ENCODE peak calls at places on chromosomes 12 and 14, in nine cellular contexts. G is upper lobe of left lung; J is adrenal gland; K is NCI-H2081; I is OCI-LY7; N is stimulated activated naive CD8-positive, alpha-beta T cell treated with anti-CD3 and anti-CD28 coated beads, Interleukin-15, amount 100 ng/mL, for 72 hours; H is foreskin fibroblast; E is HL-60; S is ELR. O is an unnamed sample.
A peak's percentile ranks its signal among the peaks of the same experiment; 100 is the strongest.

GRCh38 chr14:50961606-50962259 is 17.4 kb upstream of the PYGL start:
- DNase-seq in H (peak; percentile 91), I (no peak), G (no peak), N (no peak), S (peak; percentile 91), J (peak; percentile 55), E (no peak), K (no peak), O (no peak)

GRCh38 chr12:96034631-96035282 is 630 bp downstream of the LTA4H start:
- DNase-seq in N (no peak), K (peak; percentile 10), E (no peak), I (peak; percentile 32), G (no peak), H (peak; percentile 57), S (peak; percentile 59), J (peak; percentile 43), O (no peak)

GRCh38 chr12:62128186-62128965 is 131.8 kb upstream of the USP15 start:
- DNase-seq in E (no peak), G (no peak), S (no peak), H (peak; percentile 23), K (peak; percentile 1), J (no peak), I (no peak), N (no peak), O (peak; percentile 67)

GRCh38 chr12:49982246-49983229 is 9.8 kb downstream of the AQP6 start:
- DNase-seq in J (no peak), S (peak; percentile 58), H (peak; percentile 73), I (no peak), K (no peak), G (no peak), E (no peak), N (no peak), O (no peak)

GRCh38 chr12:121534495-121535148 is 46.2 kb downstream of the KDM2B start:
- DNase-seq in E (no peak), I (peak; percentile 18), J (no peak), G (no peak), K (no peak), S (no peak), N (peak; percentile 70), H (no peak), O (no peak)

GRCh38 chr14:34120185-34120977 is 169.5 kb upstream of the EGLN3 start:
- DNase-seq in J (no peak), E (no peak), S (no peak), N (no peak), K (no peak), H (no peak), I (no peak), G (no peak), O (no peak)

GRCh38 chr14:47186491-47186890 is 488.9 kb downstream of the MDGA2 start:
- DNase-seq in G (no peak), S (no peak), I (no peak), J (no peak), H (no peak), N (no peak), E (no peak), K (no peak), O (no peak)

GRCh38 chr14:81868172-81868571 is 334.5 kb upstream of the SEL1L start:
- DNase-seq in S (no peak), J (no peak), I (no peak), H (no peak), K (no peak), N (no peak), G (no peak), E (no peak), O (no peak)

GRCh38 chr12:54222609-54223008 is 33.8 kb upstream of the SMUG1 start:
- DNase-seq in K (no peak), I (no peak), E (no peak), S (peak; percentile 99), J (no peak), G (no peak), N (no peak), H (peak; percentile 94), O (no peak)

GRCh38 chr14:92325835-92326234 is 2.9 kb downstream of the SLC24A4 start:
- DNase-seq in H (peak; percentile 21), E (no peak), S (peak; percentile 23), G (no peak), K (no peak), N (no peak), J (no peak), I (no peak), O (no peak)

GRCh38 chr14:53325176-53325806 is 172.2 kb upstream of the DDHD1 start:
- DNase-seq in H (peak; percentile 49), I (peak; percentile 27), S (peak; percentile 36), G (no peak), J (no peak), E (no peak), K (no peak), N (no peak), O (no peak)

GRCh38 chr12:67512061-67512460 is 136.5 kb upstream of the DYRK2 start:
- DNase-seq in G (no peak), E (no peak), N (no peak), J (no peak), S (no peak), K (no peak), I (no peak), H (no peak), O (no peak)

GRCh38 chr14:102694530-102695171 is 82.6 kb upstream of the TRAF3 start:
- DNase-seq in E (peak; percentile 64), G (no peak), I (peak; percentile 78), N (peak; percentile 51), K (peak; percentile 79), J (peak; percentile 80), H (peak; percentile 85), S (peak; percentile 87), O (peak; percentile 64)

GRCh38 chr12:6872073-6873048 is 742 bp downstream of the SPSB2 start:
- DNase-seq in N (peak; percentile 90), H (peak; percentile 92), J (peak; percentile 87), I (peak; percentile 87), S (peak; percentile 86), K (peak; percentile 75), G (peak; percentile 97), E (peak; percentile 79), O (peak; percentile 75)

GRCh38 chr12:69252033-69252432 is 12.7 kb downstream of the CPSF6 start:
- DNase-seq in S (peak; percentile 20), K (no peak), J (no peak), I (no peak), H (peak; percentile 33), E (no peak), N (no peak), G (no peak), O (no peak)

GRCh38 chr12:16359512-16360491 is 12.4 kb downstream of the MGST1 start:
- DNase-seq in E (peak; percentile 60), J (peak; percentile 76), H (peak; percentile 66), I (peak; percentile 72), S (peak; percentile 59), K (peak; percentile 41), G (no peak), N (no peak), O (no peak)

GRCh38 chr12:57461326-57461903 is 1.8 kb downstream of the GLI1 start:
- DNase-seq in N (peak; percentile 49), H (peak; percentile 73), I (peak; percentile 69), G (peak; percentile 90), J (peak; percentile 51), K (peak; percentile 4), S (peak; percentile 72), E (no peak), O (no peak)

GRCh38 chr14:106442857-106443256 is 916.5 kb downstream of the TMEM121 start:
- DNase-seq in I (peak; percentile 39), J (no peak), S (no peak), G (peak; percentile 73), H (no peak), N (peak; percentile 34), K (no peak), E (peak; percentile 7), O (no peak)

GRCh38 chr12:32240833-32241232 is 134.2 kb downstream of the BICD1 start:
- DNase-seq in H (peak; percentile 80), S (peak; percentile 69), E (no peak), I (no peak), J (no peak), K (no peak), G (no peak), N (no peak), O (no peak)

GRCh38 chr14:52033131-52033642 is 35.7 kb downstream of the NID2 start:
- DNase-seq in N (no peak), S (peak; percentile 60), K (no peak), E (no peak), I (no peak), H (peak; percentile 78), G (no peak), J (no peak), O (no peak)

GRCh38 chr14:77347746-77348145 is 26.9 kb downstream of the GSTZ1 start:
- DNase-seq in J (no peak), K (no peak), E (peak; percentile 51), S (no peak), N (no peak), I (no peak), G (no peak), H (no peak), O (no peak)

GRCh38 chr14:33657478-33657877 is 293.4 kb downstream of the EGLN3 start:
- DNase-seq in E (no peak), I (no peak), J (peak; percentile 28), S (peak; percentile 53), G (no peak), H (peak; percentile 60), N (no peak), K (no peak), O (no peak)

GRCh38 chr14:105389534-105389933 is 8.8 kb upstream of the TEX22 start:
- DNase-seq in E (no peak), I (no peak), K (no peak), S (no peak), G (peak; percentile 80), H (no peak), N (no peak), J (no peak), O (no peak)

GRCh38 chr14:57939084-57939483 is 73.2 kb upstream of the SLC35F4 start:
- DNase-seq in K (no peak), J (no peak), E (no peak), H (no peak), S (no peak), N (no peak), I (no peak), G (no peak), O (no peak)

GRCh38 chr12:2406903-2407302 is 354.1 kb downstream of the CACNA1C start:
- DNase-seq in N (no peak), G (no peak), E (no peak), I (no peak), J (no peak), K (no peak), S (no peak), H (no peak), O (no peak)

GRCh38 chr12:91769736-91770135 is 375.9 kb downstream of the BTG1 start:
- DNase-seq in G (no peak), K (no peak), N (no peak), E (no peak), J (no peak), I (no peak), S (no peak), H (no peak), O (no peak)

GRCh38 chr12:52274521-52274920 is at the start of gene KRT86:
- DNase-seq in J (no peak), H (no peak), I (no peak), S (no peak), G (no peak), K (no peak), N (no peak), E (no peak), O (no peak)

GRCh38 chr12:46693034-46693433 is 132.8 kb downstream of the SLC38A4 start:
- DNase-seq in E (no peak), G (no peak), N (no peak), S (no peak), I (no peak), H (no peak), J (no peak), K (no peak), O (no peak)

GRCh38 chr14:105283028-105283427 is 17.8 kb downstream of the BRF1 start:
- DNase-seq in E (no peak), I (no peak), J (no peak), N (no peak), H (no peak), S (no peak), G (peak; percentile 52), K (no peak), O (no peak)

GRCh38 chr12:15978431-15978950 is 67.4 kb downstream of the DERA start:
- DNase-seq in K (no peak), S (peak; percentile 55), G (no peak), E (no peak), H (peak; percentile 67), N (no peak), J (no peak), I (no peak), O (no peak)

GRCh38 chr12:22287776-22288621 is 46.5 kb downstream of the ST8SIA1 start:
- DNase-seq in G (peak; percentile 6), J (no peak), I (no peak), K (no peak), H (peak; percentile 40), N (no peak), S (peak; percentile 86), E (peak; percentile 17), O (peak; percentile 14)